ENCODE peak calls at places on chromosomes 4 and X, in ten cellular contexts. H, G, X, F, V, O, W, M, C and D are unnamed samples.

GRCh38 chr4:185201983-185202962 is 1.5 kb downstream of the CFAP97 start:
- DNase-seq in H (peak), G (no peak), X (peak), F (no peak), V (peak), O (peak), W (peak), M (no peak), C (peak), D (no peak)

GRCh38 chrX:43836435-43837184 is 45.6 kb downstream of the MAOB start:
- DNase-seq in H (peak), G (no peak), X (peak), F (no peak), V (peak), O (peak), W (peak), M (no peak), C (no peak), D (no peak)

GRCh38 chrX:110454336-110454735 is 95.7 kb downstream of the RTL9 start:
- DNase-seq in H (no peak), G (no peak), X (no peak), F (no peak), V (no peak), O (no peak), W (no peak), M (no peak), C (no peak), D (no peak)

GRCh38 chr4:145881991-145882390 is 56.6 kb downstream of the ZNF827 start:
- DNase-seq in H (no peak), G (peak), X (peak), F (peak), V (no peak), O (no peak), W (no peak), M (peak), C (peak), D (peak)

GRCh38 chr4:53119685-53120084 is 246.2 kb downstream of the SCFD2 start:
- DNase-seq in H (peak), G (no peak), X (no peak), F (no peak), V (peak), O (peak), W (peak), M (no peak), C (no peak), D (no peak)

GRCh38 chr4:128653514-128654420 is 155.7 kb upstream of the JADE1 start:
- DNase-seq in H (no peak), G (no peak), X (no peak), F (no peak), V (peak), O (peak), W (peak), M (no peak), C (no peak), D (no peak)

GRCh38 chr4:23297327-23297726 is 592.5 kb downstream of the PPARGC1A start:
- DNase-seq in H (no peak), G (no peak), X (no peak), F (no peak), V (no peak), O (no peak), W (no peak), M (no peak), C (no peak), D (no peak)

GRCh38 chr4:114658179-114658578 is 59.6 kb downstream of the UGT8 start:
- DNase-seq in H (no peak), G (no peak), X (no peak), F (no peak), V (no peak), O (no peak), W (no peak), M (no peak), C (no peak), D (no peak)

GRCh38 chr4:41185614-41186609 is 28.4 kb downstream of the APBB2 start:
- DNase-seq in H (no peak), G (no peak), X (no peak), F (no peak), V (no peak), O (no peak), W (no peak), M (no peak), C (no peak), D (no peak)

GRCh38 chr4:101678180-101678579 is 112.3 kb upstream of the BANK1 start:
- DNase-seq in H (peak), G (no peak), X (no peak), F (no peak), V (no peak), O (no peak), W (peak), M (no peak), C (no peak), D (no peak)

GRCh38 chr4:53900275-53900649 is 164.1 kb downstream of the CHIC2 start:
- DNase-seq in H (no peak), G (no peak), X (no peak), F (no peak), V (no peak), O (no peak), W (no peak), M (no peak), C (no peak), D (no peak)

GRCh38 chrX:22467571-22467970 is 194.9 kb downstream of the CBLL2 start:
- DNase-seq in H (no peak), G (no peak), X (no peak), F (no peak), V (no peak), O (no peak), W (no peak), M (no peak), C (no peak), D (no peak)

GRCh38 chr4:141455651-141456050 is 180.7 kb upstream of the IL15 start:
- DNase-seq in H (no peak), G (no peak), X (no peak), F (no peak), V (peak), O (no peak), W (no peak), M (no peak), C (no peak), D (no peak)

GRCh38 chr4:134470544-134470943 is 269.0 kb upstream of the PABPC4L start:
- DNase-seq in H (peak), G (no peak), X (peak), F (no peak), V (peak), O (peak), W (no peak), M (no peak), C (peak), D (no peak)

GRCh38 chrX:39724544-39724943 is 373.2 kb downstream of the BCOR start:
- DNase-seq in H (no peak), G (no peak), X (peak), F (no peak), V (no peak), O (no peak), W (no peak), M (no peak), C (no peak), D (no peak)

GRCh38 chr4:128349921-128350320 is 62.3 kb upstream of the PGRMC2 start:
- DNase-seq in H (peak), G (no peak), X (no peak), F (no peak), V (peak), O (no peak), W (peak), M (no peak), C (no peak), D (no peak)

GRCh38 chr4:6017800-6018199 is 431 bp downstream of the C4orf50 start:
- DNase-seq in H (no peak), G (no peak), X (no peak), F (no peak), V (no peak), O (no peak), W (no peak), M (no peak), C (no peak), D (no peak)

GRCh38 chr4:122914292-122914904 is 8.0 kb downstream of the NUDT6 start:
- DNase-seq in H (peak), G (no peak), X (peak), F (no peak), V (peak), O (no peak), W (peak), M (no peak), C (no peak), D (no peak)

GRCh38 chr4:147733614-147734344 is 1.9 kb downstream of the ARHGAP10 start:
- DNase-seq in H (peak), G (peak), X (peak), F (no peak), V (peak), O (peak), W (peak), M (no peak), C (peak), D (no peak)

GRCh38 chr4:24248674-24249644 is 335.4 kb downstream of the DHX15 start:
- DNase-seq in H (no peak), G (no peak), X (no peak), F (no peak), V (peak), O (peak), W (no peak), M (no peak), C (no peak), D (no peak)

GRCh38 chr4:82123934-82124333 is 249.9 kb downstream of the HNRNPD start:
- DNase-seq in H (no peak), G (no peak), X (no peak), F (no peak), V (no peak), O (peak), W (no peak), M (no peak), C (no peak), D (no peak)

GRCh38 chr4:89064848-89065247 is 7.9 kb upstream of the FAM13A start:
- DNase-seq in H (peak), G (no peak), X (no peak), F (no peak), V (no peak), O (no peak), W (peak), M (no peak), C (no peak), D (no peak)

GRCh38 chrX:111088628-111089027 is 7.4 kb upstream of the PAK3 start:
- DNase-seq in H (no peak), G (no peak), X (no peak), F (no peak), V (no peak), O (no peak), W (no peak), M (no peak), C (no peak), D (no peak)

GRCh38 chr4:26724522-26724921 is 136.1 kb upstream of the STIM2 start:
- DNase-seq in H (no peak), G (no peak), X (peak), F (no peak), V (peak), O (no peak), W (no peak), M (no peak), C (no peak), D (no peak)

GRCh38 chr4:67713531-67714247 is 12.7 kb upstream of the UBA6 start:
- DNase-seq in H (peak), G (no peak), X (no peak), F (no peak), V (no peak), O (no peak), W (peak), M (no peak), C (peak), D (no peak)

GRCh38 chr4:79948739-79949138 is 124.3 kb downstream of the ANTXR2 start:
- DNase-seq in H (no peak), G (no peak), X (no peak), F (no peak), V (no peak), O (no peak), W (no peak), M (no peak), C (no peak), D (no peak)

GRCh38 chrX:12971282-12972003 is 3.5 kb upstream of the TMSB4X start:
- DNase-seq in H (no peak), G (no peak), X (peak), F (no peak), V (no peak), O (no peak), W (no peak), M (peak), C (no peak), D (peak)

GRCh38 chrX:1242901-1243402 is 25.7 kb upstream of the CSF2RA start:
- DNase-seq in H (no peak), G (no peak), X (peak), F (peak), V (no peak), O (no peak), W (no peak), M (no peak), C (no peak), D (no peak)

GRCh38 chrX:13373027-13373806 is 53.4 kb upstream of the ATXN3L start:
- DNase-seq in H (peak), G (no peak), X (no peak), F (no peak), V (no peak), O (no peak), W (peak), M (no peak), C (no peak), D (no peak)

GRCh38 chrX:41475611-41476241 is 28.6 kb downstream of the NYX start:
- DNase-seq in H (no peak), G (no peak), X (no peak), F (no peak), V (no peak), O (peak), W (no peak), M (no peak), C (no peak), D (no peak)

GRCh38 chr4:159526172-159526571 is 423.3 kb downstream of the RAPGEF2 start:
- DNase-seq in H (no peak), G (no peak), X (no peak), F (no peak), V (no peak), O (no peak), W (no peak), M (no peak), C (no peak), D (no peak)

GRCh38 chr4:107449611-107450369 is 270.2 kb downstream of the PAPSS1 start:
- DNase-seq in H (no peak), G (no peak), X (no peak), F (no peak), V (no peak), O (no peak), W (no peak), M (no peak), C (no peak), D (no peak)

GRCh38 chr4:6327220-6327917 is 57.7 kb downstream of the WFS1 start:
- DNase-seq in H (peak), G (peak), X (peak), F (no peak), V (peak), O (peak), W (peak), M (peak), C (peak), D (peak)

GRCh38 chr4:138639018-138639876 is 376.3 kb upstream of the NOCT start:
- DNase-seq in H (peak), G (no peak), X (no peak), F (no peak), V (peak), O (no peak), W (peak), M (no peak), C (no peak), D (no peak)

GRCh38 chr4:78059524-78059889 is 2.4 kb downstream of the FRAS1 start:
- DNase-seq in H (peak), G (peak), X (peak), F (no peak), V (peak), O (peak), W (peak), M (no peak), C (peak), D (peak)

GRCh38 chrX:31931225-31931624 is 859.4 kb upstream of the FTHL17 start:
- DNase-seq in H (peak), G (no peak), X (no peak), F (no peak), V (peak), O (peak), W (no peak), M (no peak), C (no peak), D (no peak)

GRCh38 chrX:133444952-133445831 is 29.9 kb upstream of the GPC4 start:
- DNase-seq in H (peak), G (no peak), X (no peak), F (no peak), V (no peak), O (peak), W (no peak), M (no peak), C (peak), D (no peak)
- H3K4me3 ChIP-seq in H (peak), G (no peak), X (no peak), F (no peak), V (no peak), O (peak), W (no peak), M (peak), C (no peak), D (peak)

GRCh38 chr4:304987-305680 is at the start of gene ZNF732:
- DNase-seq in H (peak), G (peak), X (no peak), F (peak), V (peak), O (no peak), W (peak), M (no peak), C (peak), D (no peak)

GRCh38 chr4:306551-306961 is 1.3 kb upstream of the ZNF732 start:
- DNase-seq in H (no peak), G (no peak), X (peak), F (no peak), V (no peak), O (no peak), W (no peak), M (no peak), C (no peak), D (no peak)

GRCh38 chr4:302381-302780 is 2.9 kb downstream of the ZNF732 start:
- DNase-seq in H (no peak), G (no peak), X (no peak), F (no peak), V (no peak), O (no peak), W (no peak), M (no peak), C (no peak), D (no peak)
- H3K4me3 ChIP-seq in H (no peak), G (no peak), X (no peak), F (no peak), V (no peak), O (no peak), W (no peak), M (no peak), C (no peak), D (no peak)

GRCh38 chr4:151091047-151091446 is 8.4 kb upstream of the RPS3A start:
- DNase-seq in H (no peak), G (no peak), X (no peak), F (no peak), V (no peak), O (no peak), W (no peak), M (no peak), C (no peak), D (no peak)

GRCh38 chr4:151093203-151093602 is 6.2 kb upstream of the RPS3A start:
- DNase-seq in H (no peak), G (no peak), X (no peak), F (no peak), V (no peak), O (no peak), W (no peak), M (no peak), C (no peak), D (no peak)

GRCh38 chr4:151092488-151092887 is 6.9 kb upstream of the RPS3A start:
- DNase-seq in H (no peak), G (no peak), X (no peak), F (no peak), V (no peak), O (no peak), W (no peak), M (no peak), C (no peak), D (no peak)

DNA sequence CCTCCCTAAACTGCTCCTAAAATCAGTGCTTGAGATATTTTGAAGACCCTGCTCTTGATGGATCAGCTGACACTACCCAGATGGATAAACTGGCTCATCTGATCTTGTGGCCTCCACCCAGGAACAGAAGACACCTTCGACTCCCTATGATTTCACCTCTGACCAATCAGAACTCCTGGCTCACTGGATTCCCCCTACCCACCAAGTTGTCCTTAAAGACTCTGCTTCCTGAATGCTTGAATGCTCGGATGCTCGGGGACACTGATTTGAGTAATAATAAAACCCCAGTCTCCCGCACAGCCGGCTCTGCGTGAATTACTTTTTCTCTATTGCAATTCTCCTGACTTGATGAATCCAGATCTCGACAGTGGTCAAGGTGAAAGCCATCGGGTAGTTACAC is 12.0 kb upstream of the RPS3A start:
- DNase-seq in H (no peak), G (no peak), X (no peak), F (no peak), V (no peak), O (no peak), W (no peak), M (no peak), C (no peak), D (no peak)
- H3K4me3 ChIP-seq in H (no peak), G (no peak), X (no peak), F (no peak), V (no peak), O (no peak), W (no peak), M (no peak), C (no peak), D (no peak)

DNA sequence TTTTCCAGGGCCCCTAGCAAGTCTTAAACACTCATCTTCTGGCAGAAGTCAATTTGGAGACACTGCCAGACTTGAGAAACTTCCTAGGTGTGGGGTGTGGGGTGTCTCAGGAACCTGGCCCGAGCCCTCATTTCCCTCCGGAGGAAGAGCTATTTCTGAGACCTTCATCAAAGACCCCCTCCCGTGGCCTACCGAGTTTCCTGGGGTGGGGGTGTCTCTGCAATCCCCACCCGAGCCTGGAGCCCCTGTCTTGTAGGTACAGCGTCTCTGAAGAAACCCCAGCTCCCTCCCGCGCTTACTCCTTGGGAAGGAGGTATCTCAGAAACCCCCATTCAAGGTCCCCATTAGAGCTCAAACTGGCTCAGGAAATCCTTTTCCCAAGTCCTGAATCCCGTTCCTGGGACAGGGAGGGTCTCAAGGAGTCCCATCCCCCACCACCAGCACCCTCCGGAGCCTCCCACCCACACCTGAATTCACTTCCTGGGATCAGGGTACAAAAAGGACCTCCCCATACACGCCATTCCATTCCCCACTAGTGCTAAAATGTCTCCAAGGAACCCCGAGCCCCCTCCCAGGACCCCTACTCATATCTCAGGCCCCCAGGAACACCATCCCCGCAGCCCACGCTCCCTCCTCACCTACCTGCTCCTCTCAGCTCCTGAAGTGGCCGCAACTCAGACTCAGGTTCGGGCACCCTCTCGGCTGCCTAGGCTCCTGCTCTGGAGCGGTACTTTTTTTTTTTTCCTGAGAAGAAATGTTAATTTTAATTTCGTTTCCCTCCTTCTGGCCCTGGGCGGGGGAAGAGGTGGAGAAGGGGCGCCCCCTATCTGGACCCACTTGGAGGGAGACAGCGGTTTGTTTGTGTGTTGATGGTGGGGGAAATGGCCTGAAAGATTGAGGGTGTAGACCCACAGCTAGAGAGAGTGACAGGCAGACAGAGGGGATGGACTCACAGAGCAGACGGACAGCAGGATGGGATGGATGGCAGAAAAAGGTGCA is 1.1 kb downstream of the SLC38A5 start:
- DNase-seq in H (no peak), G (no peak), X (peak), F (no peak), V (no peak), O (peak), W (no peak), M (no peak), C (peak), D (no peak)
- H3K4me3 ChIP-seq in H (peak), G (no peak), X (peak), F (peak), V (no peak), O (peak), W (peak), M (peak), C (peak), D (peak)